ENCODE peak calls at places on chromosomes 6 and 20, in nine cellular contexts. One of them, this sample, is unnamed.

GRCh38 chr6:80636689-80637088 is 530.2 kb downstream of the BCKDHB start:
- DNase-seq in stimulated activated CD8-positive, alpha-beta memory T cell treated with anti-CD3 and anti-CD28 coated beads, Interleukin-15, amount 100 ng/mL, for 1 hour: no peak
- DNase-seq in neural progenitor cell: no peak
- DNase-seq in COR-L47: no peak
- DNase-seq in CD8-positive, alpha-beta T cell: no peak
- DNase-seq in Kasumi-1: no peak
- DNase-seq in EH: peak
- DNase-seq in activated CD8-positive, alpha-beta memory T cell treated with anti-CD3 and anti-CD28 coated beads for 48 hours: no peak
- DNase-seq in HT-29: no peak
- DNase-seq in this sample: no peak

GRCh38 chr6:168150551-168151444 is 71.8 kb upstream of the FRMD1 start:
- DNase-seq in activated CD8-positive, alpha-beta memory T cell treated with anti-CD3 and anti-CD28 coated beads for 48 hours: no peak
- DNase-seq in COR-L47: no peak
- DNase-seq in stimulated activated CD8-positive, alpha-beta memory T cell treated with anti-CD3 and anti-CD28 coated beads, Interleukin-15, amount 100 ng/mL, for 1 hour: no peak
- DNase-seq in EH: no peak
- DNase-seq in CD8-positive, alpha-beta T cell: no peak
- DNase-seq in neural progenitor cell: peak
- DNase-seq in Kasumi-1: no peak
- DNase-seq in HT-29: no peak
- DNase-seq in this sample: no peak

GRCh38 chr20:10634683-10635411 is 39.0 kb downstream of the JAG1 start:
- DNase-seq in EH: peak
- DNase-seq in stimulated activated CD8-positive, alpha-beta memory T cell treated with anti-CD3 and anti-CD28 coated beads, Interleukin-15, amount 100 ng/mL, for 1 hour: no peak
- DNase-seq in neural progenitor cell: no peak
- DNase-seq in COR-L47: no peak
- DNase-seq in Kasumi-1: no peak
- DNase-seq in CD8-positive, alpha-beta T cell: no peak
- DNase-seq in HT-29: no peak
- DNase-seq in activated CD8-positive, alpha-beta memory T cell treated with anti-CD3 and anti-CD28 coated beads for 48 hours: no peak
- DNase-seq in this sample: no peak

GRCh38 chr6:157143171-157143884 is 180.0 kb downstream of the TMEM242 start:
- DNase-seq in CD8-positive, alpha-beta T cell: peak
- DNase-seq in COR-L47: no peak
- DNase-seq in stimulated activated CD8-positive, alpha-beta memory T cell treated with anti-CD3 and anti-CD28 coated beads, Interleukin-15, amount 100 ng/mL, for 1 hour: no peak
- DNase-seq in HT-29: no peak
- DNase-seq in activated CD8-positive, alpha-beta memory T cell treated with anti-CD3 and anti-CD28 coated beads for 48 hours: no peak
- DNase-seq in neural progenitor cell: peak
- DNase-seq in Kasumi-1: no peak
- DNase-seq in EH: peak
- DNase-seq in this sample: no peak

GRCh38 chr6:17165383-17165782 is 63.5 kb downstream of the STMND1 start:
- DNase-seq in EH: peak
- DNase-seq in Kasumi-1: no peak
- DNase-seq in CD8-positive, alpha-beta T cell: no peak
- DNase-seq in COR-L47: no peak
- DNase-seq in neural progenitor cell: no peak
- DNase-seq in stimulated activated CD8-positive, alpha-beta memory T cell treated with anti-CD3 and anti-CD28 coated beads, Interleukin-15, amount 100 ng/mL, for 1 hour: no peak
- DNase-seq in activated CD8-positive, alpha-beta memory T cell treated with anti-CD3 and anti-CD28 coated beads for 48 hours: no peak
- DNase-seq in HT-29: no peak
- DNase-seq in this sample: no peak

GRCh38 chr20:41509801-41510200 is 108.4 kb downstream of the CHD6 start:
- DNase-seq in EH: peak
- DNase-seq in Kasumi-1: no peak
- DNase-seq in neural progenitor cell: no peak
- DNase-seq in activated CD8-positive, alpha-beta memory T cell treated with anti-CD3 and anti-CD28 coated beads for 48 hours: no peak
- DNase-seq in CD8-positive, alpha-beta T cell: no peak
- DNase-seq in HT-29: no peak
- DNase-seq in COR-L47: no peak
- DNase-seq in stimulated activated CD8-positive, alpha-beta memory T cell treated with anti-CD3 and anti-CD28 coated beads, Interleukin-15, amount 100 ng/mL, for 1 hour: no peak
- DNase-seq in this sample: no peak

GRCh38 chr6:15879372-15880261 is 216.8 kb upstream of the DTNBP1 start:
- DNase-seq in COR-L47: peak
- DNase-seq in CD8-positive, alpha-beta T cell: peak
- DNase-seq in HT-29: no peak
- DNase-seq in Kasumi-1: peak
- DNase-seq in activated CD8-positive, alpha-beta memory T cell treated with anti-CD3 and anti-CD28 coated beads for 48 hours: no peak
- DNase-seq in neural progenitor cell: no peak
- DNase-seq in stimulated activated CD8-positive, alpha-beta memory T cell treated with anti-CD3 and anti-CD28 coated beads, Interleukin-15, amount 100 ng/mL, for 1 hour: peak
- DNase-seq in EH: peak
- DNase-seq in this sample: peak

GRCh38 chr20:10863337-10864060 is 189.7 kb upstream of the JAG1 start:
- DNase-seq in COR-L47: no peak
- DNase-seq in EH: peak
- DNase-seq in CD8-positive, alpha-beta T cell: no peak
- DNase-seq in stimulated activated CD8-positive, alpha-beta memory T cell treated with anti-CD3 and anti-CD28 coated beads, Interleukin-15, amount 100 ng/mL, for 1 hour: no peak
- DNase-seq in activated CD8-positive, alpha-beta memory T cell treated with anti-CD3 and anti-CD28 coated beads for 48 hours: no peak
- DNase-seq in neural progenitor cell: no peak
- DNase-seq in HT-29: no peak
- DNase-seq in Kasumi-1: no peak
- DNase-seq in this sample: no peak

GRCh38 chr20:1418335-1418734 is 25.5 kb upstream of the FKBP1A start:
- DNase-seq in EH: peak
- DNase-seq in activated CD8-positive, alpha-beta memory T cell treated with anti-CD3 and anti-CD28 coated beads for 48 hours: no peak
- DNase-seq in CD8-positive, alpha-beta T cell: no peak
- DNase-seq in COR-L47: no peak
- DNase-seq in stimulated activated CD8-positive, alpha-beta memory T cell treated with anti-CD3 and anti-CD28 coated beads, Interleukin-15, amount 100 ng/mL, for 1 hour: no peak
- DNase-seq in HT-29: no peak
- DNase-seq in neural progenitor cell: no peak
- DNase-seq in Kasumi-1: no peak
- DNase-seq in this sample: no peak

GRCh38 chr6:156994215-156995076 is 217.3 kb downstream of the ARID1B start:
- DNase-seq in HT-29: peak
- DNase-seq in COR-L47: no peak
- DNase-seq in CD8-positive, alpha-beta T cell: no peak
- DNase-seq in stimulated activated CD8-positive, alpha-beta memory T cell treated with anti-CD3 and anti-CD28 coated beads, Interleukin-15, amount 100 ng/mL, for 1 hour: no peak
- DNase-seq in activated CD8-positive, alpha-beta memory T cell treated with anti-CD3 and anti-CD28 coated beads for 48 hours: no peak
- DNase-seq in neural progenitor cell: no peak
- DNase-seq in EH: no peak
- DNase-seq in Kasumi-1: no peak
- DNase-seq in this sample: peak

GRCh38 chr6:4320860-4321259 is 185.5 kb upstream of the ECI2 start:
- DNase-seq in EH: peak
- DNase-seq in HT-29: peak
- DNase-seq in Kasumi-1: no peak
- DNase-seq in neural progenitor cell: no peak
- DNase-seq in COR-L47: peak
- DNase-seq in stimulated activated CD8-positive, alpha-beta memory T cell treated with anti-CD3 and anti-CD28 coated beads, Interleukin-15, amount 100 ng/mL, for 1 hour: no peak
- DNase-seq in CD8-positive, alpha-beta T cell: no peak
- DNase-seq in activated CD8-positive, alpha-beta memory T cell treated with anti-CD3 and anti-CD28 coated beads for 48 hours: no peak
- DNase-seq in this sample: no peak

GRCh38 chr6:80605165-80605989 is 498.9 kb downstream of the BCKDHB start:
- DNase-seq in EH: peak
- DNase-seq in activated CD8-positive, alpha-beta memory T cell treated with anti-CD3 and anti-CD28 coated beads for 48 hours: no peak
- DNase-seq in neural progenitor cell: peak
- DNase-seq in CD8-positive, alpha-beta T cell: no peak
- DNase-seq in HT-29: peak
- DNase-seq in Kasumi-1: peak
- DNase-seq in stimulated activated CD8-positive, alpha-beta memory T cell treated with anti-CD3 and anti-CD28 coated beads, Interleukin-15, amount 100 ng/mL, for 1 hour: no peak
- DNase-seq in COR-L47: peak
- DNase-seq in this sample: peak

GRCh38 chr20:21133917-21134622 is 8.2 kb downstream of the KIZ start:
- DNase-seq in EH: no peak
- DNase-seq in CD8-positive, alpha-beta T cell: no peak
- DNase-seq in Kasumi-1: no peak
- DNase-seq in neural progenitor cell: no peak
- DNase-seq in HT-29: no peak
- DNase-seq in activated CD8-positive, alpha-beta memory T cell treated with anti-CD3 and anti-CD28 coated beads for 48 hours: no peak
- DNase-seq in stimulated activated CD8-positive, alpha-beta memory T cell treated with anti-CD3 and anti-CD28 coated beads, Interleukin-15, amount 100 ng/mL, for 1 hour: no peak
- DNase-seq in COR-L47: no peak
- DNase-seq in this sample: no peak

GRCh38 chr6:88167625-88167937 is 1.4 kb upstream of the CNR1 start:
- DNase-seq in HT-29: no peak
- DNase-seq in stimulated activated CD8-positive, alpha-beta memory T cell treated with anti-CD3 and anti-CD28 coated beads, Interleukin-15, amount 100 ng/mL, for 1 hour: no peak
- DNase-seq in neural progenitor cell: peak
- DNase-seq in CD8-positive, alpha-beta T cell: no peak
- DNase-seq in EH: no peak
- DNase-seq in Kasumi-1: no peak
- DNase-seq in activated CD8-positive, alpha-beta memory T cell treated with anti-CD3 and anti-CD28 coated beads for 48 hours: no peak
- DNase-seq in COR-L47: no peak
- DNase-seq in this sample: no peak

GRCh38 chr6:156585859-156586258 is 191.3 kb upstream of the ARID1B start:
- DNase-seq in EH: no peak
- DNase-seq in HT-29: no peak
- DNase-seq in activated CD8-positive, alpha-beta memory T cell treated with anti-CD3 and anti-CD28 coated beads for 48 hours: no peak
- DNase-seq in COR-L47: peak
- DNase-seq in Kasumi-1: no peak
- DNase-seq in stimulated activated CD8-positive, alpha-beta memory T cell treated with anti-CD3 and anti-CD28 coated beads, Interleukin-15, amount 100 ng/mL, for 1 hour: no peak
- DNase-seq in CD8-positive, alpha-beta T cell: no peak
- DNase-seq in neural progenitor cell: no peak
- DNase-seq in this sample: no peak

GRCh38 chr6:38018755-38019165 is 199.2 kb downstream of the ZFAND3 start:
- DNase-seq in neural progenitor cell: no peak
- DNase-seq in COR-L47: no peak
- DNase-seq in activated CD8-positive, alpha-beta memory T cell treated with anti-CD3 and anti-CD28 coated beads for 48 hours: no peak
- DNase-seq in EH: no peak
- DNase-seq in CD8-positive, alpha-beta T cell: no peak
- DNase-seq in stimulated activated CD8-positive, alpha-beta memory T cell treated with anti-CD3 and anti-CD28 coated beads, Interleukin-15, amount 100 ng/mL, for 1 hour: no peak
- DNase-seq in HT-29: no peak
- DNase-seq in Kasumi-1: no peak
- DNase-seq in this sample: no peak

GRCh38 chr20:9594284-9594875 is 80.0 kb downstream of the LAMP5 start:
- DNase-seq in Kasumi-1: no peak
- DNase-seq in neural progenitor cell: no peak
- DNase-seq in stimulated activated CD8-positive, alpha-beta memory T cell treated with anti-CD3 and anti-CD28 coated beads, Interleukin-15, amount 100 ng/mL, for 1 hour: no peak
- DNase-seq in activated CD8-positive, alpha-beta memory T cell treated with anti-CD3 and anti-CD28 coated beads for 48 hours: no peak
- DNase-seq in EH: no peak
- DNase-seq in HT-29: peak
- DNase-seq in COR-L47: no peak
- DNase-seq in CD8-positive, alpha-beta T cell: no peak
- DNase-seq in this sample: no peak

GRCh38 chr20:31355981-31356380 is 12.4 kb upstream of the DEFB118 start:
- DNase-seq in Kasumi-1: no peak
- DNase-seq in activated CD8-positive, alpha-beta memory T cell treated with anti-CD3 and anti-CD28 coated beads for 48 hours: no peak
- DNase-seq in neural progenitor cell: no peak
- DNase-seq in EH: no peak
- DNase-seq in stimulated activated CD8-positive, alpha-beta memory T cell treated with anti-CD3 and anti-CD28 coated beads, Interleukin-15, amount 100 ng/mL, for 1 hour: no peak
- DNase-seq in CD8-positive, alpha-beta T cell: no peak
- DNase-seq in COR-L47: no peak
- DNase-seq in HT-29: no peak
- DNase-seq in this sample: no peak

GRCh38 chr6:121515615-121516265 is 80.3 kb downstream of the GJA1 start:
- DNase-seq in COR-L47: no peak
- DNase-seq in neural progenitor cell: no peak
- DNase-seq in HT-29: no peak
- DNase-seq in activated CD8-positive, alpha-beta memory T cell treated with anti-CD3 and anti-CD28 coated beads for 48 hours: no peak
- DNase-seq in Kasumi-1: no peak
- DNase-seq in stimulated activated CD8-positive, alpha-beta memory T cell treated with anti-CD3 and anti-CD28 coated beads, Interleukin-15, amount 100 ng/mL, for 1 hour: no peak
- DNase-seq in EH: peak
- DNase-seq in CD8-positive, alpha-beta T cell: no peak
- DNase-seq in this sample: no peak

GRCh38 chr6:106890447-106890846 is 84.1 kb downstream of the CD24 start:
- DNase-seq in HT-29: no peak
- DNase-seq in CD8-positive, alpha-beta T cell: no peak
- DNase-seq in COR-L47: no peak
- DNase-seq in neural progenitor cell: no peak
- DNase-seq in activated CD8-positive, alpha-beta memory T cell treated with anti-CD3 and anti-CD28 coated beads for 48 hours: no peak
- DNase-seq in stimulated activated CD8-positive, alpha-beta memory T cell treated with anti-CD3 and anti-CD28 coated beads, Interleukin-15, amount 100 ng/mL, for 1 hour: no peak
- DNase-seq in Kasumi-1: no peak
- DNase-seq in EH: no peak
- DNase-seq in this sample: no peak

GRCh38 chr6:96547654-96548053 is 15.3 kb upstream of the FHL5 start:
- DNase-seq in CD8-positive, alpha-beta T cell: no peak
- DNase-seq in HT-29: no peak
- DNase-seq in activated CD8-positive, alpha-beta memory T cell treated with anti-CD3 and anti-CD28 coated beads for 48 hours: no peak
- DNase-seq in Kasumi-1: no peak
- DNase-seq in stimulated activated CD8-positive, alpha-beta memory T cell treated with anti-CD3 and anti-CD28 coated beads, Interleukin-15, amount 100 ng/mL, for 1 hour: no peak
- DNase-seq in neural progenitor cell: no peak
- DNase-seq in EH: no peak
- DNase-seq in COR-L47: no peak
- DNase-seq in this sample: no peak

GRCh38 chr6:87575423-87575822 is 14.4 kb downstream of the RARS2 start:
- DNase-seq in COR-L47: peak
- DNase-seq in neural progenitor cell: no peak
- DNase-seq in EH: no peak
- DNase-seq in stimulated activated CD8-positive, alpha-beta memory T cell treated with anti-CD3 and anti-CD28 coated beads, Interleukin-15, amount 100 ng/mL, for 1 hour: no peak
- DNase-seq in Kasumi-1: no peak
- DNase-seq in CD8-positive, alpha-beta T cell: no peak
- DNase-seq in HT-29: no peak
- DNase-seq in activated CD8-positive, alpha-beta memory T cell treated with anti-CD3 and anti-CD28 coated beads for 48 hours: no peak
- DNase-seq in this sample: no peak

GRCh38 chr6:48535569-48535968 is 424.6 kb upstream of the PTCHD4 start:
- DNase-seq in COR-L47: no peak
- DNase-seq in Kasumi-1: peak
- DNase-seq in neural progenitor cell: peak
- DNase-seq in stimulated activated CD8-positive, alpha-beta memory T cell treated with anti-CD3 and anti-CD28 coated beads, Interleukin-15, amount 100 ng/mL, for 1 hour: no peak
- DNase-seq in CD8-positive, alpha-beta T cell: no peak
- DNase-seq in activated CD8-positive, alpha-beta memory T cell treated with anti-CD3 and anti-CD28 coated beads for 48 hours: no peak
- DNase-seq in HT-29: peak
- DNase-seq in EH: peak
- DNase-seq in this sample: peak

GRCh38 chr6:116229287-116229913 is 24.5 kb downstream of the TSPYL4 start:
- DNase-seq in COR-L47: no peak
- DNase-seq in neural progenitor cell: peak
- DNase-seq in HT-29: no peak
- DNase-seq in Kasumi-1: no peak
- DNase-seq in CD8-positive, alpha-beta T cell: no peak
- DNase-seq in activated CD8-positive, alpha-beta memory T cell treated with anti-CD3 and anti-CD28 coated beads for 48 hours: no peak
- DNase-seq in EH: peak
- DNase-seq in stimulated activated CD8-positive, alpha-beta memory T cell treated with anti-CD3 and anti-CD28 coated beads, Interleukin-15, amount 100 ng/mL, for 1 hour: no peak
- DNase-seq in this sample: no peak

GRCh38 chr6:34730006-34730405 is 27.3 kb upstream of the SNRPC start:
- DNase-seq in neural progenitor cell: no peak
- DNase-seq in activated CD8-positive, alpha-beta memory T cell treated with anti-CD3 and anti-CD28 coated beads for 48 hours: no peak
- DNase-seq in EH: no peak
- DNase-seq in HT-29: no peak
- DNase-seq in COR-L47: peak
- DNase-seq in CD8-positive, alpha-beta T cell: no peak
- DNase-seq in stimulated activated CD8-positive, alpha-beta memory T cell treated with anti-CD3 and anti-CD28 coated beads, Interleukin-15, amount 100 ng/mL, for 1 hour: no peak
- DNase-seq in Kasumi-1: no peak
- DNase-seq in this sample: no peak

GRCh38 chr6:4973972-4974885 is 29.6 kb downstream of the RPP40 start:
- DNase-seq in neural progenitor cell: peak
- DNase-seq in HT-29: no peak
- DNase-seq in Kasumi-1: no peak
- DNase-seq in stimulated activated CD8-positive, alpha-beta memory T cell treated with anti-CD3 and anti-CD28 coated beads, Interleukin-15, amount 100 ng/mL, for 1 hour: no peak
- DNase-seq in CD8-positive, alpha-beta T cell: no peak
- DNase-seq in EH: peak
- DNase-seq in activated CD8-positive, alpha-beta memory T cell treated with anti-CD3 and anti-CD28 coated beads for 48 hours: no peak
- DNase-seq in COR-L47: peak
- DNase-seq in this sample: no peak

GRCh38 chr6:90397929-90398674 is 101.5 kb upstream of the BACH2 start:
- DNase-seq in COR-L47: no peak
- DNase-seq in Kasumi-1: no peak
- DNase-seq in activated CD8-positive, alpha-beta memory T cell treated with anti-CD3 and anti-CD28 coated beads for 48 hours: no peak
- DNase-seq in stimulated activated CD8-positive, alpha-beta memory T cell treated with anti-CD3 and anti-CD28 coated beads, Interleukin-15, amount 100 ng/mL, for 1 hour: peak
- DNase-seq in HT-29: no peak
- DNase-seq in EH: no peak
- DNase-seq in CD8-positive, alpha-beta T cell: peak
- DNase-seq in neural progenitor cell: no peak
- DNase-seq in this sample: no peak

GRCh38 chr6:47520282-47520681 is 42.7 kb downstream of the CD2AP start:
- DNase-seq in stimulated activated CD8-positive, alpha-beta memory T cell treated with anti-CD3 and anti-CD28 coated beads, Interleukin-15, amount 100 ng/mL, for 1 hour: no peak
- DNase-seq in Kasumi-1: no peak
- DNase-seq in EH: no peak
- DNase-seq in activated CD8-positive, alpha-beta memory T cell treated with anti-CD3 and anti-CD28 coated beads for 48 hours: no peak
- DNase-seq in HT-29: no peak
- DNase-seq in COR-L47: no peak
- DNase-seq in CD8-positive, alpha-beta T cell: no peak
- DNase-seq in neural progenitor cell: no peak
- DNase-seq in this sample: no peak

GRCh38 chr6:109460161-109460830 is 4.7 kb upstream of the MICAL1 start:
- DNase-seq in EH: no peak
- DNase-seq in Kasumi-1: no peak
- DNase-seq in stimulated activated CD8-positive, alpha-beta memory T cell treated with anti-CD3 and anti-CD28 coated beads, Interleukin-15, amount 100 ng/mL, for 1 hour: no peak
- DNase-seq in neural progenitor cell: peak
- DNase-seq in CD8-positive, alpha-beta T cell: no peak
- DNase-seq in COR-L47: no peak
- DNase-seq in activated CD8-positive, alpha-beta memory T cell treated with anti-CD3 and anti-CD28 coated beads for 48 hours: no peak
- DNase-seq in HT-29: no peak
- DNase-seq in this sample: no peak

GRCh38 chr6:124670801-124671200 is 291.4 kb upstream of the RNF217 start:
- DNase-seq in HT-29: no peak
- DNase-seq in Kasumi-1: no peak
- DNase-seq in CD8-positive, alpha-beta T cell: no peak
- DNase-seq in activated CD8-positive, alpha-beta memory T cell treated with anti-CD3 and anti-CD28 coated beads for 48 hours: no peak
- DNase-seq in COR-L47: peak
- DNase-seq in stimulated activated CD8-positive, alpha-beta memory T cell treated with anti-CD3 and anti-CD28 coated beads, Interleukin-15, amount 100 ng/mL, for 1 hour: no peak
- DNase-seq in neural progenitor cell: no peak
- DNase-seq in EH: no peak
- DNase-seq in this sample: no peak

GRCh38 chr20:6028795-6029194 is 25.1 kb downstream of the LRRN4 start:
- DNase-seq in neural progenitor cell: no peak
- DNase-seq in HT-29: no peak
- DNase-seq in activated CD8-positive, alpha-beta memory T cell treated with anti-CD3 and anti-CD28 coated beads for 48 hours: no peak
- DNase-seq in Kasumi-1: peak
- DNase-seq in COR-L47: no peak
- DNase-seq in CD8-positive, alpha-beta T cell: no peak
- DNase-seq in stimulated activated CD8-positive, alpha-beta memory T cell treated with anti-CD3 and anti-CD28 coated beads, Interleukin-15, amount 100 ng/mL, for 1 hour: no peak
- DNase-seq in EH: no peak
- DNase-seq in this sample: no peak

This sample was measured in KBM-7.